ENCODE peak calls at places on chromosomes 16 and 17, in nine cellular contexts. E is left lung, B is adipocyte, I is neural progenitor cell, V is dorsolateral prefrontal cortex, A is Caco-2, O is heart right ventricle, L is PC-9, T is hepatocyte. S is an unnamed sample. For H3K27me3, the result is how much of the 10 kb centered on the place peaks cover.

GRCh38 chr17:81666092-81666341 is 388 bp downstream of the OXLD1 start:
- DNase-seq in E (no peak), B (no peak), I (peak), V (no peak), A (no peak), O (no peak), L (no peak), T (no peak), S (no peak)

GRCh38 chr17:4678448-4679026 is 25.4 kb downstream of the PELP1 start:
- DNase-seq in E (no peak), B (peak), I (no peak), V (no peak), A (no peak), O (no peak), L (peak), T (peak), S (no peak)

GRCh38 chr16:69767459-69768229 is 5.5 kb downstream of the WWP2 start:
- DNase-seq in E (no peak), B (no peak), I (no peak), V (no peak), A (no peak), O (no peak), L (no peak), T (no peak), S (no peak)

GRCh38 chr16:30753596-30753995 is 5.4 kb downstream of the PHKG2 start:
- DNase-seq in E (no peak), B (no peak), I (no peak), V (no peak), A (no peak), O (no peak), L (no peak), T (no peak), S (no peak)

GRCh38 chr16:88732172-88732960 is 26.1 kb downstream of the CTU2 start:
- DNase-seq in E (no peak), B (no peak), I (no peak), V (no peak), A (no peak), O (no peak), L (no peak), T (no peak), S (no peak)

GRCh38 chr17:75295220-75296158 is 6.3 kb upstream of the SLC25A19 start:
- DNase-seq in E (no peak), B (no peak), I (no peak), V (no peak), A (peak), O (no peak), L (no peak), T (no peak), S (no peak)

GRCh38 chr17:49016775-49017463 is 19.7 kb downstream of the IGF2BP1 start:
- DNase-seq in E (no peak), B (peak), I (no peak), V (no peak), A (no peak), O (no peak), L (no peak), T (peak), S (no peak)

GRCh38 chr16:75203106-75203505 is 3.9 kb downstream of the CTRB2 start:
- DNase-seq in E (peak), B (no peak), I (no peak), V (no peak), A (no peak), O (no peak), L (no peak), T (no peak), S (no peak)

GRCh38 chr16:48158296-48158695 is 2.5 kb upstream of the ABCC12 start:
- DNase-seq in E (no peak), B (peak), I (no peak), V (no peak), A (no peak), O (no peak), L (peak), T (peak), S (no peak)

GRCh38 chr16:63539276-63539675 is 1503.0 kb upstream of the CDH8 start:
- DNase-seq in E (no peak), B (no peak), I (no peak), V (no peak), A (no peak), O (no peak), L (no peak), T (no peak), S (no peak)

GRCh38 chr17:57109393-57110151 is 24.5 kb downstream of the AKAP1 start:
- DNase-seq in E (no peak), B (no peak), I (peak), V (no peak), A (peak), O (peak), L (no peak), T (no peak), S (no peak)

GRCh38 chr17:28071179-28071578 is 28.7 kb downstream of the NLK start:
- DNase-seq in E (no peak), B (no peak), I (no peak), V (no peak), A (no peak), O (no peak), L (no peak), T (no peak), S (no peak)

GRCh38 chr16:89375021-89375420 is 115.3 kb downstream of the ANKRD11 start:
- DNase-seq in E (no peak), B (no peak), I (peak), V (no peak), A (no peak), O (no peak), L (no peak), T (no peak), S (no peak)

GRCh38 chr16:1656808-1657617 is 21.1 kb upstream of the JPT2 start:
- DNase-seq in E (no peak), B (no peak), I (no peak), V (peak), A (no peak), O (peak), L (no peak), T (no peak), S (no peak)

GRCh38 chr16:2858245-2859025 is 465 bp upstream of the PRSS22 start:
- DNase-seq in E (peak), B (no peak), I (no peak), V (no peak), A (peak), O (no peak), L (peak), T (peak), S (no peak)

GRCh38 chr17:49616546-49617205 is 41.0 kb downstream of the NXPH3 start:
- DNase-seq in E (peak), B (peak), I (no peak), V (peak), A (no peak), O (peak), L (no peak), T (no peak), S (peak)

GRCh38 chr17:67520282-67520906 is 143.3 kb downstream of the PITPNC1 start:
- DNase-seq in E (no peak), B (peak), I (no peak), V (no peak), A (no peak), O (no peak), L (no peak), T (no peak), S (no peak)

GRCh38 chr17:41624208-41625101 is at the start of gene KRT17:
- DNase-seq in E (no peak), B (no peak), I (no peak), V (no peak), A (no peak), O (no peak), L (no peak), T (peak), S (no peak)

GRCh38 chr17:37062036-37062435 is 113.3 kb downstream of the AATF start:
- DNase-seq in E (no peak), B (no peak), I (no peak), V (no peak), A (no peak), O (no peak), L (no peak), T (no peak), S (no peak)

GRCh38 chr17:76427457-76428231 is 25.3 kb downstream of the UBE2O start:
- DNase-seq in E (no peak), B (peak), I (no peak), V (no peak), A (no peak), O (no peak), L (no peak), T (no peak), S (no peak)

GRCh38 chr17:82794781-82795505 is 43.1 kb downstream of the TBCD start:
- DNase-seq in E (no peak), B (no peak), I (no peak), V (no peak), A (no peak), O (peak), L (no peak), T (no peak), S (no peak)

GRCh38 chr16:17129971-17130370 is 340.8 kb downstream of the XYLT1 start:
- DNase-seq in E (no peak), B (no peak), I (no peak), V (no peak), A (no peak), O (no peak), L (no peak), T (no peak), S (no peak)

GRCh38 chr17:78313735-78314648 is 45.9 kb downstream of the SOCS3 start:
- DNase-seq in E (peak), B (peak), I (peak), V (peak), A (peak), O (peak), L (peak), T (peak), S (no peak)

GRCh38 chr17:47621293-47622178 is 28.2 kb upstream of the KPNB1 start:
- DNase-seq in E (peak), B (peak), I (peak), V (peak), A (peak), O (peak), L (peak), T (peak), S (no peak)

GRCh38 chr17:40283662-40284061 is 4.0 kb upstream of the CDC6 start:
- DNase-seq in E (no peak), B (peak), I (no peak), V (no peak), A (no peak), O (no peak), L (peak), T (peak), S (no peak)

GRCh38 chr17:31888124-31888523 is 13.4 kb downstream of the UTP6 start:
- DNase-seq in E (no peak), B (no peak), I (no peak), V (no peak), A (no peak), O (no peak), L (no peak), T (no peak), S (no peak)

GRCh38 chr17:3879181-3879580 is 13.7 kb downstream of the CAMKK1 start:
- DNase-seq in E (no peak), B (peak), I (peak), V (peak), A (no peak), O (peak), L (no peak), T (peak), S (no peak)

GRCh38 chr16:68592466-68593337 is 52.4 kb upstream of the CDH3 start:
- DNase-seq in E (no peak), B (no peak), I (no peak), V (no peak), A (peak), O (no peak), L (no peak), T (no peak), S (no peak)

GRCh38 chr17:20315821-20316220 is 151.5 kb downstream of the LGALS9B start:
- DNase-seq in E (no peak), B (no peak), I (no peak), V (no peak), A (no peak), O (no peak), L (no peak), T (no peak), S (no peak)

GRCh38 chr16:28974007-28974436 is 556 bp upstream of the SPNS1 start:
- DNase-seq in E (peak), B (peak), I (peak), V (peak), A (peak), O (peak), L (peak), T (peak), S (peak)

GRCh38 chr16:2985893-2986355 is 5.7 kb upstream of the PKMYT1 start:
- DNase-seq in E (no peak), B (no peak), I (no peak), V (peak), A (no peak), O (peak), L (no peak), T (no peak), S (no peak)

GRCh38 chr17:78010759-78011158 is 52.3 kb downstream of the TNRC6C start:
- DNase-seq in E (no peak), B (no peak), I (no peak), V (no peak), A (no peak), O (no peak), L (no peak), T (no peak), S (no peak)

GRCh38 chr17:76492250-76492988 is 8.8 kb downstream of the RHBDF2 start:
- DNase-seq in E (no peak), B (no peak), I (no peak), V (no peak), A (peak), O (no peak), L (no peak), T (no peak), S (no peak)

GRCh38 chr16:27289669-27290068 is 21.1 kb upstream of the NSMCE1 start:
- DNase-seq in E (no peak), B (no peak), I (no peak), V (no peak), A (no peak), O (no peak), L (no peak), T (no peak), S (no peak)

GRCh38 chr16:85058909-85059308 is 31.3 kb downstream of the KIAA0513 start:
- DNase-seq in E (no peak), B (no peak), I (no peak), V (no peak), A (no peak), O (no peak), L (no peak), T (no peak), S (no peak)
- H3K27me3 ChIP-seq in E (under half), B (under half), I (under half), V (under half), A (under half), O (under half), L (under half), T (under half), S (under half)

DNA sequence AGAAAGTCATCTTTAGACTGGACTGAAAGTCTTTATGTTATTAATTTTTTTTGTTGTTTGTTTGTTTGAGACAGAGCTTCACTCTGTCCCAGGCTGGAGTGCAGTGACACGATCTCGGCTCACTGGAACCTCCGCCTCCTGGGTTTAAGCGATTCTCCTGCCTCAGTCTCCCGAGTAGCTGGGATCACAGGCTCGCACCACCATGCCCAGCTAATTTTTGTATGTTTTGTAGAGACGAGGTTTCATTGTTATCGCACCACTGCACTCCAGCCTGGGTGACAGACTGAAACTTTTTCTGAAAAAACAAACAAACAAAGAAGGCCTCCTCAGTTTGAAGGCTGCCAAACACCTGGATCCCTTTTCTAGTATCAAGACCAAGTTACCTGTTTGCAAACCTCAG is 4.7 kb downstream of the BEAN1 start:
- DNase-seq in E (no peak), B (no peak), I (no peak), V (no peak), A (no peak), O (no peak), L (no peak), T (no peak), S (no peak)
- H3K27me3 ChIP-seq in E (under half), B (under half), I (half or more), V (under half), A (under half), O (under half), L (under half), T (under half), S (under half)

GRCh38 chr17:2745317-2746037 is 4.0 kb downstream of the CCDC92B start:
- DNase-seq in E (no peak), B (no peak), I (no peak), V (no peak), A (no peak), O (peak), L (no peak), T (no peak), S (no peak)

GRCh38 chr17:2751482-2751881 is 2.0 kb upstream of the CCDC92B start:
- DNase-seq in E (no peak), B (no peak), I (peak), V (no peak), A (no peak), O (no peak), L (no peak), T (no peak), S (no peak)

GRCh38 chr17:2749058-2749783 is at the start of gene CCDC92B:
- DNase-seq in E (no peak), B (no peak), I (no peak), V (peak), A (no peak), O (no peak), L (no peak), T (no peak), S (no peak)

GRCh38 chr17:2750721-2751120 is 1.3 kb upstream of the CCDC92B start:
- DNase-seq in E (no peak), B (no peak), I (no peak), V (no peak), A (no peak), O (no peak), L (no peak), T (no peak), S (no peak)

GRCh38 chr17:2749784-2750181 is 331 bp upstream of the CCDC92B start:
- DNase-seq in E (peak), B (peak), I (peak), V (peak), A (peak), O (peak), L (peak), T (peak), S (no peak)
- H3K27me3 ChIP-seq in E (under half), B (half or more), I (half or more), V (under half), A (under half), O (half or more), L (half or more), T (half or more), S (under half)

GRCh38 chr17:79843475-79843916 is 4.3 kb upstream of the CBX4 start:
- DNase-seq in E (no peak), B (peak), I (no peak), V (no peak), A (peak), O (no peak), L (no peak), T (peak), S (no peak)

GRCh38 chr17:79842656-79843474 is 3.6 kb upstream of the CBX4 start:
- DNase-seq in E (no peak), B (peak), I (peak), V (no peak), A (peak), O (no peak), L (no peak), T (peak), S (no peak)

GRCh38 chr17:79843917-79844815 is 4.9 kb upstream of the CBX4 start:
- DNase-seq in E (peak), B (peak), I (peak), V (no peak), A (peak), O (peak), L (no peak), T (peak), S (no peak)

GRCh38 chr17:79845601-79845949 is 6.3 kb upstream of the CBX4 start:
- DNase-seq in E (no peak), B (peak), I (no peak), V (no peak), A (peak), O (no peak), L (no peak), T (peak), S (no peak)

GRCh38 chr17:79844869-79845600 is 5.8 kb upstream of the CBX4 start:
- DNase-seq in E (no peak), B (peak), I (peak), V (no peak), A (peak), O (peak), L (no peak), T (peak), S (no peak)
- H3K27me3 ChIP-seq in E (under half), B (under half), I (half or more), V (under half), A (under half), O (under half), L (under half), T (under half), S (under half)

GRCh38 chr16:19118938-19119431 is 5.2 kb downstream of the ITPRIPL2 start:
- DNase-seq in E (peak), B (peak), I (no peak), V (no peak), A (no peak), O (peak), L (peak), T (peak), S (peak)
- H3K27me3 ChIP-seq in E (under half), B (under half), I (under half), V (under half), A (under half), O (under half), L (under half), T (under half), S (under half)

GRCh38 chr17:7112527-7113108 is 2.0 kb downstream of the ASGR2 start:
- DNase-seq in E (no peak), B (no peak), I (no peak), V (no peak), A (no peak), O (no peak), L (no peak), T (no peak), S (no peak)
- H3K27me3 ChIP-seq in E (under half), B (half or more), I (under half), V (under half), A (under half), O (under half), L (under half), T (under half), S (under half)

GRCh38 chr16:73031155-73031866 is 16.6 kb downstream of the ZFHX3 start:
- DNase-seq in E (no peak), B (peak), I (no peak), V (no peak), A (no peak), O (no peak), L (no peak), T (no peak), S (no peak)
- H3K27me3 ChIP-seq in E (under half), B (under half), I (half or more), V (under half), A (under half), O (under half), L (under half), T (under half), S (under half)

S was measured in right atrium auricular region.